ENCODE peak calls at places on chromosome X, in seven cellular contexts. N, E, G, F, L, S and K are unnamed samples.

GRCh38 chrX:119763175-119763574 is 4.8 kb downstream of the SOWAHD start:
- DNase-seq in L (peak; percentile 48), N (peak; percentile 79), S (peak; percentile 6), F (no peak), G (peak; percentile 92), E (no peak), K (peak; percentile 64)

GRCh38 chrX:55008571-55009358 is 8.6 kb downstream of the APEX2 start:
- DNase-seq in G (peak; percentile 77), E (no peak), L (no peak), N (peak; percentile 14), F (peak; percentile 20), S (no peak), K (peak; percentile 27)

GRCh38 chrX:42710452-42710851 is 67.5 kb downstream of the PPP1R2C start:
- DNase-seq in F (no peak), N (no peak), L (no peak), E (no peak), S (no peak), G (no peak), K (no peak)

GRCh38 chrX:71118032-71118984 is at the start of gene MED12:
- DNase-seq in F (peak; percentile 86), N (peak; percentile 24), G (peak; percentile 85), E (peak; percentile 88), L (peak; percentile 54), S (peak; percentile 46), K (peak; percentile 92)

GRCh38 chrX:101417981-101418841 is 10.2 kb downstream of the HNRNPH2 start:
- DNase-seq in S (peak; percentile 1), L (no peak), E (peak; percentile 64), G (peak; percentile 62), N (no peak), F (peak; percentile 72), K (peak; percentile 54)

GRCh38 chrX:9562851-9563250 is 98.0 kb downstream of the TBL1X start:
- DNase-seq in G (peak; percentile 94), F (no peak), S (peak; percentile 2), L (peak; percentile 88), N (peak; percentile 72), E (no peak), K (peak; percentile 76)

GRCh38 chrX:45592067-45592466 is 391.4 kb upstream of the DIPK2B start:
- DNase-seq in F (no peak), E (no peak), N (no peak), G (no peak), S (no peak), L (no peak), K (no peak)

GRCh38 chrX:1894656-1895055 is 279.8 kb downstream of the ASMT start:
- DNase-seq in F (no peak), E (no peak), G (no peak), N (no peak), S (no peak), L (no peak), K (no peak)

GRCh38 chrX:119468930-119469635 is 839 bp downstream of the SLC25A5 start:
- DNase-seq in N (no peak), F (peak; percentile 88), L (peak; percentile 64), G (peak; percentile 80), S (peak; percentile 58), E (peak; percentile 89), K (peak; percentile 88)

GRCh38 chrX:19593684-19594083 is 78.4 kb upstream of the MAP3K15 start:
- DNase-seq in L (peak; percentile 16), E (no peak), F (no peak), S (peak; percentile 1), G (peak; percentile 57), N (no peak), K (peak; percentile 14)

GRCh38 chrX:3638280-3638873 is 75.1 kb downstream of the PRKX start:
- DNase-seq in S (peak; percentile 22), F (no peak), G (peak; percentile 50), N (no peak), L (peak; percentile 37), E (no peak), K (peak; percentile 52)

GRCh38 chrX:129318375-129318774 is 204.9 kb downstream of the SMARCA1 start:
- DNase-seq in S (peak; percentile 23), N (peak; percentile 3), G (peak; percentile 26), L (peak; percentile 26), E (no peak), F (no peak), K (peak; percentile 5)

GRCh38 chrX:46812445-46812844 is 24.4 kb upstream of the RP2 start:
- DNase-seq in E (no peak), S (no peak), N (no peak), G (no peak), F (no peak), L (no peak), K (no peak)

GRCh38 chrX:46863072-46863471 is 26.2 kb downstream of the RP2 start:
- DNase-seq in L (no peak), S (no peak), N (no peak), E (no peak), F (no peak), G (no peak), K (no peak)

GRCh38 chrX:136953867-136954787 is 73.6 kb upstream of the RBMX start:
- DNase-seq in E (peak; percentile 52), G (peak; percentile 63), L (peak; percentile 74), N (peak; percentile 43), S (peak; percentile 20), F (peak; percentile 17), K (peak; percentile 45)

GRCh38 chrX:19860571-19860970 is 26.8 kb downstream of the SH3KBP1 start:
- DNase-seq in E (no peak), S (no peak), L (no peak), G (no peak), N (no peak), F (no peak), K (no peak)

GRCh38 chrX:41027388-41027787 is 57.9 kb upstream of the USP9X start:
- DNase-seq in F (no peak), L (peak; percentile 48), G (peak; percentile 84), N (peak; percentile 61), S (no peak), E (no peak), K (peak; percentile 59)

GRCh38 chrX:38649674-38650647 is 88.6 kb downstream of the TSPAN7 start:
- DNase-seq in L (no peak), S (no peak), F (no peak), N (no peak), E (no peak), G (no peak), K (no peak)

GRCh38 chrX:117973175-117974075 is 143.2 kb downstream of the KLHL13 start:
- DNase-seq in E (no peak), F (no peak), N (no peak), G (no peak), S (no peak), L (no peak), K (no peak)

GRCh38 chrX:3526749-3527148 is 180.3 kb upstream of the MXRA5 start:
- DNase-seq in F (no peak), E (no peak), G (peak; percentile 76), N (no peak), S (no peak), L (peak; percentile 50), K (no peak)

GRCh38 chrX:8921615-8922014 is 112.3 kb downstream of the FAM9B start:
- DNase-seq in G (no peak), L (no peak), N (no peak), E (no peak), S (no peak), F (no peak), K (no peak)

GRCh38 chrX:119618439-119618838 is 12.2 kb upstream of the NKRF start:
- DNase-seq in G (no peak), F (peak; percentile 16), N (no peak), L (no peak), E (no peak), S (no peak), K (no peak)